ENCODE peak calls at places on chromosomes 13 and 19, in six cellular contexts. H is adrenal gland, F is psoas muscle, I is mesendoderm, T is spleen, G is fibroblast of lung. D is an unnamed sample. For H3K36me3, the result is how much of the 10 kb centered on the place peaks cover.

GRCh38 chr13:82717249-82717648 is 1165.0 kb downstream of the SLITRK1 start:
- DNase-seq in H (no peak), F (no peak), I (no peak), T (no peak), G (peak), D (no peak)

GRCh38 chr19:46090444-46090843 is 34.0 kb downstream of the IGFL3 start:
- DNase-seq in H (no peak), F (no peak), I (no peak), T (no peak), G (no peak), D (no peak)

GRCh38 chr13:60369242-60369641 is 27.8 kb upstream of the TDRD3 start:
- DNase-seq in H (no peak), F (no peak), I (no peak), T (no peak), G (no peak), D (no peak)

GRCh38 chr13:29254971-29255370 is 340.5 kb downstream of the SLC7A1 start:
- DNase-seq in H (no peak), F (no peak), I (no peak), T (no peak), G (no peak), D (no peak)

GRCh38 chr19:5494780-5495179 is 39.6 kb downstream of the ZNRF4 start:
- DNase-seq in H (no peak), F (no peak), I (no peak), T (no peak), G (no peak), D (no peak)

GRCh38 chr19:5478925-5479588 is 23.8 kb downstream of the ZNRF4 start:
- DNase-seq in H (no peak), F (no peak), I (no peak), T (no peak), G (no peak), D (no peak)

GRCh38 chr19:13301627-13302334 is 151.6 kb downstream of the IER2 start:
- DNase-seq in H (no peak), F (no peak), I (no peak), T (no peak), G (no peak), D (no peak)

GRCh38 chr19:5585461-5586299 is 17.9 kb upstream of the TINCR start:
- DNase-seq in H (peak), F (no peak), I (peak), T (no peak), G (no peak), D (peak)

GRCh38 chr19:7861619-7862412 is 12.4 kb downstream of the PRR36 start:
- DNase-seq in H (peak), F (no peak), I (no peak), T (no peak), G (no peak), D (no peak)

GRCh38 chr19:53518061-53518460 is 19.9 kb upstream of the ZNF331 start:
- DNase-seq in H (no peak), F (no peak), I (no peak), T (no peak), G (no peak), D (peak)

GRCh38 chr13:103188688-103189326 is 122.6 kb upstream of the SLC10A2 start:
- DNase-seq in H (no peak), F (no peak), I (peak), T (no peak), G (peak), D (no peak)

GRCh38 chr19:18760440-18761383 is 30.4 kb downstream of the COMP start:
- DNase-seq in H (no peak), F (no peak), I (no peak), T (no peak), G (no peak), D (no peak)

GRCh38 chr13:51576754-51577153 is 7.5 kb upstream of the WDFY2 start:
- DNase-seq in H (no peak), F (no peak), I (no peak), T (no peak), G (no peak), D (no peak)

GRCh38 chr19:3056454-3057016 is 5.8 kb downstream of the TLE5 start:
- DNase-seq in H (no peak), F (no peak), I (peak), T (no peak), G (no peak), D (peak)

GRCh38 chr13:47250141-47250540 is 353.3 kb upstream of the HTR2A start:
- DNase-seq in H (no peak), F (no peak), I (no peak), T (no peak), G (peak), D (no peak)

GRCh38 chr13:107347641-107348369 is 779.9 kb upstream of the ARGLU1 start:
- DNase-seq in H (no peak), F (no peak), I (no peak), T (no peak), G (peak), D (no peak)

GRCh38 chr19:24046550-24046949 is 40.4 kb upstream of the ZNF254 start:
- DNase-seq in H (no peak), F (no peak), I (no peak), T (no peak), G (no peak), D (no peak)

GRCh38 chr13:59542303-59542702 is 621.4 kb downstream of the DIAPH3 start:
- DNase-seq in H (no peak), F (no peak), I (peak), T (no peak), G (peak), D (no peak)

GRCh38 chr13:34357435-34358232 is 539.7 kb downstream of the RFC3 start:
- DNase-seq in H (peak), F (no peak), I (peak), T (no peak), G (peak), D (no peak)

GRCh38 chr19:10749435-10750384 is 31.8 kb downstream of the DNM2 start:
- DNase-seq in H (no peak), F (no peak), I (no peak), T (no peak), G (no peak), D (no peak)

GRCh38 chr13:31797154-31797775 is 57.9 kb downstream of the RXFP2 start:
- DNase-seq in H (no peak), F (no peak), I (peak), T (no peak), G (peak), D (no peak)

GRCh38 chr19:6204866-6205723 is 69.6 kb downstream of the ACSBG2 start:
- DNase-seq in H (no peak), F (no peak), I (no peak), T (no peak), G (no peak), D (no peak)

GRCh38 chr19:45767881-45768643 is 990 bp downstream of the SIX5 start:
- DNase-seq in H (peak), F (peak), I (peak), T (peak), G (peak), D (peak)

GRCh38 chr19:661427-662196 is 1.4 kb downstream of the RNF126 start:
- DNase-seq in H (no peak), F (no peak), I (no peak), T (peak), G (no peak), D (no peak)

GRCh38 chr13:30736461-30736860 is 1.1 kb downstream of the ALOX5AP start:
- DNase-seq in H (no peak), F (no peak), I (no peak), T (no peak), G (no peak), D (no peak)

GRCh38 chr19:805600-806550 is 8.6 kb downstream of the PTBP1 start:
- DNase-seq in H (no peak), F (peak), I (no peak), T (no peak), G (no peak), D (peak)

GRCh38 chr13:63449549-63449948 is 2033.9 kb upstream of the PCDH20 start:
- DNase-seq in H (no peak), F (no peak), I (peak), T (no peak), G (no peak), D (no peak)

GRCh38 chr19:53463263-53463662 is 4.3 kb upstream of the ZNF813 start:
- DNase-seq in H (peak), F (peak), I (peak), T (no peak), G (peak), D (peak)

GRCh38 chr19:15583346-15583745 is 31.7 kb upstream of the CYP4F8 start:
- DNase-seq in H (peak), F (no peak), I (no peak), T (no peak), G (no peak), D (no peak)
- H3K27ac ChIP-seq in H (no peak), F (no peak), I (no peak), T (no peak), G (no peak), D (no peak)

GRCh38 chr13:93766719-93767118 is 540.1 kb downstream of the GPC6 start:
- DNase-seq in H (no peak), F (no peak), I (no peak), T (no peak), G (no peak), D (no peak)

GRCh38 chr13:93765811-93766210 is 539.2 kb downstream of the GPC6 start:
- DNase-seq in H (no peak), F (no peak), I (no peak), T (no peak), G (no peak), D (no peak)

GRCh38 chr13:93767917-93768422 is 541.4 kb downstream of the GPC6 start:
- DNase-seq in H (no peak), F (no peak), I (no peak), T (no peak), G (no peak), D (no peak)

GRCh38 chr13:93769126-93769525 is 542.5 kb downstream of the GPC6 start:
- DNase-seq in H (no peak), F (no peak), I (no peak), T (no peak), G (peak), D (no peak)

DNA sequence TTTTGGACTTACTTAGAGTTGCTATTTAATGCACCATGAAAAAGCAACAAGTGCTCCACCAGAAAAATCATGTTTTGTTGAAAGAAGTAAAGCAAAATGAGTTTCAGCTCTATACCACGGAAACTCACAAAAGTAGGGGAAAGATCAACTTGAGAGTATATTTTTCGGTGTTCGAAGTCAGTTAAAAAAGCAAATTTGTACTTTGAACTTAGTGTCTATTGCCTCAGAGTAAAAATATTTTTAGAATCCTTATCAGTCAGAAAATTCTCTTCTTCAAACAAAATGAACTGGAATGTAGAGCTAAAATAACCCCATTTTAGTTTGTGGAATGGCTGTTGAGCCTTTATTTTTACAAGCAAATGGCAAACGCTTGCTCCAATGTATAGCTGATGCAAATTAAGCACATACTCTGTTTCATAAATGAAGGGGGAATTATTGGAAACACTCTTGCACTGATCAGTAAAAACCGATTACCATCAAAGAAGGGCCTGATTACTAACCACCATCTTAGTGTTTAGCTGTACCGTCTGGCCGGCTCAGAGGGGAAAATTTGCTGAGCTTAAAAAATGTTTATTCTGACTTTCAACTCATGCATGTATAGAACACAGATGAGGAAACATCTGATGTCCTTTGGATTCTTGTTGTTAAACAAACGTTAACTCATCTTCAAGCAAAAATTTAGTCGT is 540.8 kb downstream of the GPC6 start:
- DNase-seq in H (no peak), F (no peak), I (no peak), T (no peak), G (no peak), D (no peak)
- H3K36me3 ChIP-seq in H (under half), F (under half), I (under half), T (under half), G (under half), D (under half)

GRCh38 chr13:50417597-50417996 is 402.4 kb downstream of the KCNRG start:
- DNase-seq in H (no peak), F (peak), I (no peak), T (no peak), G (no peak), D (no peak)
- H3K27ac ChIP-seq in H (no peak), F (peak), I (no peak), T (no peak), G (no peak), D (no peak)

GRCh38 chr19:35023428-35023827 is 6.8 kb upstream of the SCN1B start:
- DNase-seq in H (no peak), F (peak), I (no peak), T (no peak), G (no peak), D (no peak)

GRCh38 chr19:35021596-35021995 is 8.7 kb upstream of the SCN1B start:
- DNase-seq in H (no peak), F (no peak), I (no peak), T (no peak), G (no peak), D (no peak)

GRCh38 chr19:35019144-35019543 is 11.1 kb upstream of the SCN1B start:
- DNase-seq in H (no peak), F (no peak), I (no peak), T (no peak), G (no peak), D (no peak)

GRCh38 chr19:35022460-35022859 is 7.8 kb upstream of the SCN1B start:
- DNase-seq in H (no peak), F (no peak), I (no peak), T (no peak), G (no peak), D (no peak)

GRCh38 chr19:35021016-35021415 is 9.3 kb upstream of the SCN1B start:
- DNase-seq in H (no peak), F (no peak), I (no peak), T (no peak), G (no peak), D (no peak)
- H3K36me3 ChIP-seq in H (half or more), F (under half), I (under half), T (half or more), G (under half), D (under half)

D was measured in testis.